ENCODE peak calls at places on chromosomes 3 and 15, in four cellular contexts. G is HCT116, Q is H1, E is HepG2. W is an unnamed sample.

GRCh38 chr3:175187586-175187985 is 328.5 kb downstream of the NAALADL2 start:
- DNase-seq in E (no peak), Q (no peak), G (no peak), W (no peak)

GRCh38 chr3:129611812-129612349 is 5.4 kb upstream of the PLXND1 start:
- DNase-seq in G (no peak), E (peak), Q (no peak), W (no peak)

GRCh38 chr3:117788086-117788485 is 1078.5 kb downstream of the TUSC7 start:
- DNase-seq in G (no peak), Q (no peak), E (no peak), W (peak)

GRCh38 chr3:12501360-12502020 is 17.2 kb downstream of the TSEN2 start:
- DNase-seq in Q (no peak), G (no peak), E (no peak), W (no peak)

GRCh38 chr15:82122754-82123400 is 77.1 kb upstream of the MEX3B start:
- DNase-seq in E (no peak), Q (no peak), G (peak), W (no peak)

GRCh38 chr3:195260286-195260905 is 10.6 kb downstream of the XXYLT1 start:
- DNase-seq in G (no peak), E (no peak), Q (no peak), W (no peak)

GRCh38 chr15:77631790-77632551 is 741 bp downstream of the LINGO1 start:
- DNase-seq in G (no peak), E (no peak), Q (no peak), W (no peak)

GRCh38 chr3:37072892-37073291 is 79.6 kb downstream of the MLH1 start:
- DNase-seq in G (no peak), Q (no peak), E (no peak), W (no peak)

GRCh38 chr3:180457238-180457637 is 144.7 kb upstream of the TTC14 start:
- DNase-seq in Q (no peak), E (no peak), G (no peak), W (peak)

GRCh38 chr3:66778107-66778506 is 220.0 kb upstream of the KBTBD8 start:
- DNase-seq in E (no peak), G (no peak), Q (no peak), W (no peak)

GRCh38 chr3:76554717-76555116 is 485.2 kb upstream of the ROBO2 start:
- DNase-seq in E (no peak), Q (no peak), G (no peak), W (no peak)

GRCh38 chr3:49120096-49120437 is 556 bp downstream of the USP19 start:
- DNase-seq in Q (no peak), E (no peak), G (no peak), W (no peak)

GRCh38 chr3:14324224-14324944 is 78.0 kb upstream of the SLC6A6 start:
- DNase-seq in G (peak), Q (no peak), E (no peak), W (no peak)

GRCh38 chr3:46031269-46031668 is 4.0 kb upstream of the XCR1 start:
- DNase-seq in Q (no peak), G (no peak), E (no peak), W (no peak)

GRCh38 chr15:39153718-39154117 is 427.2 kb upstream of the THBS1 start:
- DNase-seq in G (no peak), Q (no peak), E (no peak), W (peak)

GRCh38 chr3:56799251-56799882 is 2.4 kb downstream of the ARHGEF3 start:
- DNase-seq in G (peak), Q (no peak), E (peak), W (peak)

GRCh38 chr15:34799149-34799824 is 3.9 kb upstream of the ACTC1 start:
- DNase-seq in Q (no peak), G (no peak), E (no peak), W (no peak)

GRCh38 chr3:83928903-83929302 is 1029.9 kb upstream of the CADM2 start:
- DNase-seq in Q (no peak), G (no peak), E (no peak), W (no peak)

GRCh38 chr3:134600685-134601502 is 49.9 kb downstream of the KY start:
- DNase-seq in G (peak), Q (no peak), E (peak), W (peak)

GRCh38 chr3:131526801-131527347 is 24.1 kb upstream of the MRPL3 start:
- DNase-seq in E (peak), Q (no peak), G (no peak), W (no peak)

GRCh38 chr3:151445283-151446001 is 15.4 kb downstream of the IGSF10 start:
- DNase-seq in E (no peak), Q (no peak), G (no peak), W (no peak)

GRCh38 chr3:12336099-12336498 is 47.2 kb downstream of the PPARG start:
- DNase-seq in E (no peak), G (no peak), Q (no peak), W (no peak)

GRCh38 chr3:119690043-119690656 is 12.7 kb upstream of the CFAP91 start:
- DNase-seq in G (no peak), Q (no peak), E (peak), W (peak)

GRCh38 chr3:87674397-87675161 is 384.2 kb downstream of the CGGBP1 start:
- DNase-seq in G (no peak), E (no peak), Q (no peak), W (no peak)

GRCh38 chr3:42116466-42116865 is 25.3 kb downstream of the TRAK1 start:
- DNase-seq in G (no peak), Q (no peak), E (no peak), W (no peak)
- TF ChIP-seq JUND in G (no peak), Q (no peak), E (no peak), W (no peak)

GRCh38 chr3:51191768-51192167 is 193.3 kb upstream of the MANF start:
- DNase-seq in E (peak), Q (no peak), G (no peak), W (peak)

GRCh38 chr3:51190827-51191226 is 194.3 kb upstream of the MANF start:
- DNase-seq in E (no peak), Q (no peak), G (no peak), W (no peak)

DNA sequence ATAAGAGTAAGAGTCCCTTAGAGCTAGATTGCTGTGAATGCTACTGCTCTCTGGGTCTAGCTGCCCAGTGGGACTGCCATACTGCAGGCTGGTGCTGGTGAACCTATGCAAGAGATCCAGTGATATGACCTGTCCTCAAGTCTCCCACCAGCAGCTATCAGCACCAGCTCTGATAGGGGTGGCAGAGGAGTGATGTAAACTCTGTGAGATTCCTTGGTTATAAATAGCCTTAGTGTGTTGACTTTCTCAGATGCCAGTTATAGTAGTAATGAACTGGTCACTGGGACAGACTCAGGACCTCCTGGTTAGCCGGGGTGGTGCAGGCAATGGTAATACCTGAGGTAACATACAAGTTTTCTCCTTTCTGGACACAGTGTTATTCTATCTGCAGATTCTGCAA is 194.9 kb upstream of the MANF start:
- DNase-seq in E (no peak), G (no peak), Q (no peak), W (no peak)
- TF ChIP-seq JUND in E (no peak), G (no peak), Q (no peak), W (no peak)

DNA sequence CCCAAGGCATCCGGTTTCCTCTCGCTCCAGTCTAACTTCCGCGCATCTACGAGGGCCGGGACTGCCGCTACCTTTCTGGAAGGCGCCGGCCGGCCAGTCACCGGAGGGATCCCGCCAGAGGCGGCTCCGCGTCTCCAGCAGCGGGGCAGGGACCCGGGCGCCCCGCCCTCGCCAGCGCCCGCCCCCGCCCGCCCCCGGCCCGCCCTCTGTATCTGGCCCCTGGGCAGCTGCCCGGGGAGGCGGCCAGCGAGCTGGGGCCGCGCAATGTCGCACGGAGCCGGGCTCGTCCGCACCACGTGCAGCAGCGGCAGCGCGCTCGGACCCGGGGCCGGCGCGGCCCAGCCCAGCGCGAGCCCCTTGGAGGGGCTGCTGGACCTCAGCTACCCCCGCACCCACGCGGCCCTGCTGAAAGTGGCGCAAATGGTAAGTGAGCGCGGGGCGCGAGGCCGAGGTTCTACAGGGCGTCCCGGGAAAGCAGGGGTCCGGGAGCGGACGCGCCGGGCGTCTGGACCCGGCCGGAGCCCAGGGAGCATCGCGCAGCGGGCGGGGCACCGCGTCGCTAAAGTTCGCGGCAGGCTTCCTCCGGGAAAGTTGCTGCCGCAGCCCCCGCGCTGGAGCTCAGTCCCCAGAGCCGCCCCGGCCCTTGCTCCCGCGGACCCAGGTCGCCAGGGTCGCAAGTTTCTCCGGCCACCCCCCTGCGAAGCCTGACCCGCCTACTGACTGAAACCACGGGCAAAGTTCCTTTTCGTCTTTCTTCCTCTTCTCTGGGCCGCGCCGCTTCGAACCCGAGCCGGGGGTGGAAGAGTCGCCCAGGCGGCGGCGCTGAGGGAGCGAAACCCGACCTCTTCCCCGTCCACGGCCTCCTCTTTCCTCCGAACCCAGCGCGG is at the start of gene CMTM7:
- DNase-seq in Q (no peak), E (peak), G (peak), W (peak)
- TF ChIP-seq JUND in Q (no peak), E (no peak), G (no peak), W (no peak)

GRCh38 chr3:148240351-148240750 is 457.4 kb upstream of the AGTR1 start:
- DNase-seq in G (no peak), E (no peak), Q (no peak), W (no peak)
- TF ChIP-seq JUND in G (no peak), E (no peak), Q (no peak), W (no peak)

GRCh38 chr3:38119802-38120689 is 16.9 kb downstream of the ACAA1 start:
- DNase-seq in Q (no peak), G (no peak), E (no peak), W (no peak)
- TF ChIP-seq JUND in Q (no peak), G (no peak), E (no peak), W (no peak)

GRCh38 chr15:87322845-87323244 is 933.7 kb downstream of the NTRK3 start:
- DNase-seq in G (no peak), Q (no peak), E (no peak), W (no peak)

GRCh38 chr15:87322223-87322622 is 934.3 kb downstream of the NTRK3 start:
- DNase-seq in G (no peak), E (no peak), Q (no peak), W (no peak)

DNA sequence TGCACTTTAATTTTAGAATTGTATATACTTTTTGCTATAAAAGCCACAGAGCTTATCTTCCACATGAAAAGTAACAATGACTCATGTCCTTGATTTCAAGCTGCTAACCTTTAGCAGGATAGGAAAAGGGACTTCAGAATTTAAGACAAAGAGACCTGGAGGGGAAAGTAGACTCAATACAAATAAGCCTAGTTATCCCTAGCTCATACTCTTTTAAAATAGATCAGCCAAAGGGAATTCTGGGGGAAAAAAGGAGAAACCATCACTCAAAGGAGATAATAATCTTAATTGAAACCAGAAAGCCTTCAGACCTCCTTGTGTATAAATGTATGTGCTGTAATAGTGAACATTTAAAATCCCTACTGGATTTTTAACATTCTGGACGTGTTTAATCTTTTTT is 930.3 kb downstream of the NTRK3 start:
- DNase-seq in E (no peak), Q (no peak), G (no peak), W (no peak)
- TF ChIP-seq JUND in E (no peak), Q (no peak), G (no peak), W (no peak)

GRCh38 chr15:74889390-74889881 is 406 bp upstream of the MPI start:
- DNase-seq in Q (no peak), G (no peak), E (no peak), W (no peak)
- TF ChIP-seq JUND in Q (no peak), G (no peak), E (no peak), W (no peak)